ENCODE peak calls at places on chromosomes 13 and 19, in four cellular contexts. S is HS-27A, D is COR-L47, I is ELR. W is an unnamed sample.

GRCh38 chr13:111095031-111095840 is 19.9 kb upstream of the ARHGEF7 start:
- DNase-seq in S (no peak), D (no peak), I (no peak), W (no peak)

GRCh38 chr13:28492527-28493367 is 2.2 kb downstream of the FLT1 start:
- DNase-seq in S (no peak), D (no peak), I (peak), W (no peak)

GRCh38 chr13:50370303-50370950 is 355.2 kb downstream of the KCNRG start:
- DNase-seq in S (no peak), D (no peak), I (no peak), W (no peak)

GRCh38 chr13:99464441-99464949 is 36.8 kb upstream of the TM9SF2 start:
- DNase-seq in S (no peak), D (no peak), I (no peak), W (no peak)

GRCh38 chr13:30158774-30159445 is 148.4 kb downstream of the KATNAL1 start:
- DNase-seq in S (peak), D (no peak), I (peak), W (peak)

GRCh38 chr19:50648659-50649058 is 586 bp upstream of the C19orf81 start:
- DNase-seq in S (no peak), D (no peak), I (no peak), W (no peak)

GRCh38 chr13:103403148-103403740 is 337.0 kb upstream of the SLC10A2 start:
- DNase-seq in S (no peak), D (no peak), I (no peak), W (peak)

GRCh38 chr19:18846862-18847515 is 15.2 kb downstream of the UPF1 start:
- DNase-seq in S (no peak), D (peak), I (peak), W (peak)

GRCh38 chr13:95494082-95494681 is 58.3 kb upstream of the CLDN10 start:
- DNase-seq in S (no peak), D (peak), I (peak), W (peak)

GRCh38 chr13:24540236-24541126 is 27.9 kb upstream of the PARP4 start:
- DNase-seq in S (no peak), D (no peak), I (peak), W (no peak)

GRCh38 chr13:39876258-39876657 is 220.8 kb downstream of the COG6 start:
- DNase-seq in S (peak), D (no peak), I (peak), W (peak)

GRCh38 chr19:58519355-58520256 is at the start of gene ZBTB45:
- DNase-seq in S (peak), D (peak), I (peak), W (peak)

GRCh38 chr19:18393836-18394235 is 3.6 kb downstream of the LRRC25 start:
- DNase-seq in S (no peak), D (no peak), I (no peak), W (no peak)

GRCh38 chr19:6744381-6745288 is 5.2 kb downstream of the TRIP10 start:
- DNase-seq in S (peak), D (no peak), I (peak), W (peak)

GRCh38 chr13:70237131-70237530 is 128.9 kb upstream of the KLHL1 start:
- DNase-seq in S (no peak), D (no peak), I (peak), W (no peak)

GRCh38 chr19:11196406-11197287 is 698 bp downstream of the KANK2 start:
- DNase-seq in S (no peak), D (peak), I (peak), W (peak)

GRCh38 chr13:23578411-23579071 is 8.3 kb downstream of the TNFRSF19 start:
- DNase-seq in S (no peak), D (peak), I (peak), W (peak)

GRCh38 chr19:57321164-57321563 is 892 bp downstream of the ZNF543 start:
- DNase-seq in S (no peak), D (no peak), I (no peak), W (no peak)

GRCh38 chr19:9431475-9431874 is 3.9 kb downstream of the ZNF266 start:
- DNase-seq in S (no peak), D (no peak), I (peak), W (peak)

GRCh38 chr13:35994131-35994966 is 136.8 kb downstream of the DCLK1 start:
- DNase-seq in S (peak), D (peak), I (peak), W (peak)

GRCh38 chr19:40229484-40229883 is 3.0 kb upstream of the CCNP start:
- DNase-seq in S (no peak), D (no peak), I (peak), W (no peak)

GRCh38 chr13:21825186-21825585 is 154.3 kb downstream of the FGF9 start:
- DNase-seq in S (no peak), D (no peak), I (no peak), W (no peak)

GRCh38 chr13:59409651-59410200 is 754.0 kb downstream of the DIAPH3 start:
- DNase-seq in S (no peak), D (no peak), I (no peak), W (no peak)

GRCh38 chr19:2173841-2174577 is 10.3 kb downstream of the DOT1L start:
- DNase-seq in S (no peak), D (no peak), I (no peak), W (no peak)

GRCh38 chr19:56177564-56178243 is 1.9 kb downstream of the GALP start:
- DNase-seq in S (no peak), D (no peak), I (no peak), W (no peak)

GRCh38 chr13:36858285-36858684 is 39.3 kb downstream of the RFXAP start:
- DNase-seq in S (no peak), D (peak), I (peak), W (peak)

GRCh38 chr13:26961890-26962615 is 201.5 kb upstream of the GPR12 start:
- DNase-seq in S (no peak), D (no peak), I (no peak), W (no peak)

GRCh38 chr13:44978328-44978727 is 10.9 kb downstream of the NUFIP1 start:
- DNase-seq in S (no peak), D (no peak), I (no peak), W (no peak)

GRCh38 chr13:114115191-114115671 is 17.2 kb downstream of the RASA3 start:
- DNase-seq in S (no peak), D (no peak), I (peak), W (peak)

GRCh38 chr13:20411638-20412342 is 113.9 kb downstream of the CRYL1 start:
- DNase-seq in S (no peak), D (no peak), I (no peak), W (no peak)

GRCh38 chr13:41917641-41918040 is 43.3 kb downstream of the VWA8 start:
- DNase-seq in S (no peak), D (no peak), I (peak), W (no peak)

GRCh38 chr19:17005000-17005399 is 21.6 kb downstream of the CPAMD8 start:
- DNase-seq in S (no peak), D (no peak), I (no peak), W (no peak)

GRCh38 chr13:22592515-22592914 is 588.3 kb upstream of the SGCG start:
- DNase-seq in S (no peak), D (no peak), I (no peak), W (peak)

GRCh38 chr13:40064723-40065122 is 409.3 kb downstream of the COG6 start:
- DNase-seq in S (peak), D (no peak), I (peak), W (peak)

GRCh38 chr19:50257141-50257540 is 53.7 kb downstream of the MYH14 start:
- DNase-seq in S (no peak), D (no peak), I (no peak), W (no peak)